ENCODE peak calls at places on chromosomes 11 and 22, in eight cellular contexts. Z, G, S, I, J, T, V and L are unnamed samples.

GRCh38 chr11:57248780-57249383 is 11.8 kb upstream of the APLNR start:
- DNase-seq in G (peak), T (peak), S (peak), I (no peak), J (peak), V (peak), Z (peak), L (no peak)

GRCh38 chr11:118314985-118315384 is 10.5 kb downstream of the CD3E start:
- DNase-seq in I (no peak), G (no peak), S (no peak), T (no peak), Z (no peak), V (no peak), J (no peak), L (no peak)

GRCh38 chr11:66216911-66217310 is 51.5 kb upstream of the RAB1B start:
- DNase-seq in Z (no peak), T (no peak), G (no peak), S (no peak), J (no peak), V (no peak), I (no peak), L (no peak)

GRCh38 chr11:48150213-48150612 is 66.4 kb upstream of the OR4B1 start:
- DNase-seq in G (no peak), S (no peak), I (no peak), Z (no peak), J (no peak), T (no peak), V (no peak), L (no peak)

GRCh38 chr22:25563757-25564319 is 637 bp upstream of the GRK3 start:
- DNase-seq in Z (no peak), S (peak), G (no peak), V (peak), I (no peak), T (no peak), J (no peak), L (no peak)

GRCh38 chr11:94586978-94587377 is 19.8 kb downstream of the PIWIL4 start:
- DNase-seq in Z (no peak), V (no peak), S (no peak), I (no peak), T (no peak), J (no peak), G (no peak), L (no peak)

GRCh38 chr22:49212002-49212401 is 615.7 kb downstream of the BRD1 start:
- DNase-seq in T (no peak), G (no peak), S (no peak), J (no peak), I (no peak), V (no peak), Z (no peak), L (peak)

GRCh38 chr11:62439785-62440602 is 21.2 kb downstream of the SCGB1A1 start:
- DNase-seq in J (peak), V (no peak), I (no peak), G (no peak), T (peak), Z (peak), S (peak), L (no peak)

GRCh38 chr22:37711490-37711889 is 14.6 kb downstream of the TRIOBP start:
- DNase-seq in V (no peak), T (no peak), I (no peak), J (no peak), G (no peak), Z (no peak), S (no peak), L (no peak)

GRCh38 chr11:84541711-84542340 is 1085.3 kb downstream of the DLG2 start:
- DNase-seq in S (no peak), Z (no peak), I (no peak), V (no peak), T (peak), G (no peak), J (no peak), L (no peak)

GRCh38 chr22:38712496-38713207 is 6.9 kb downstream of the GTPBP1 start:
- DNase-seq in V (no peak), Z (no peak), I (no peak), T (no peak), S (no peak), J (no peak), G (no peak), L (no peak)

GRCh38 chr22:46359362-46359761 is 23.8 kb downstream of the TRMU start:
- DNase-seq in Z (no peak), J (no peak), S (no peak), G (no peak), V (no peak), I (no peak), T (no peak), L (peak)

GRCh38 chr11:76265771-76266241 is 59.5 kb upstream of the WNT11 start:
- DNase-seq in G (no peak), S (no peak), Z (no peak), V (no peak), J (no peak), T (no peak), I (no peak), L (no peak)

GRCh38 chr11:67415501-67416304 is at the start of gene CARNS1:
- DNase-seq in V (no peak), J (no peak), S (no peak), I (no peak), T (no peak), Z (no peak), G (no peak), L (peak)

GRCh38 chr11:6650980-6651379 is 4.6 kb downstream of the DCHS1 start:
- DNase-seq in J (no peak), I (no peak), V (no peak), S (no peak), T (peak), Z (no peak), G (no peak), L (no peak)